ENCODE peak calls at places on chromosomes 12 and 14, in eight cellular contexts. N, U, F, A, C, Q, O and R are unnamed samples.

GRCh38 chr14:104705340-104706047 is 16.1 kb downstream of the INF2 start:
- DNase-seq in N (no peak), U (no peak), F (no peak), A (no peak), C (no peak), Q (no peak), O (no peak), R (no peak)

GRCh38 chr12:118359541-118359915 is 13.2 kb downstream of the TAOK3 start:
- DNase-seq in N (peak), U (no peak), F (no peak), A (no peak), C (no peak), Q (no peak), O (no peak), R (no peak)

GRCh38 chr12:97323154-97323553 is 139.4 kb upstream of the RMST start:
- DNase-seq in N (no peak), U (no peak), F (no peak), A (no peak), C (no peak), Q (no peak), O (no peak), R (no peak)

GRCh38 chr12:4380332-4380731 is 820 bp upstream of the FGF23 start:
- DNase-seq in N (no peak), U (no peak), F (no peak), A (no peak), C (no peak), Q (no peak), O (no peak), R (no peak)

GRCh38 chr12:79737875-79738718 is 47.3 kb upstream of the PAWR start:
- DNase-seq in N (peak), U (no peak), F (peak), A (no peak), C (no peak), Q (no peak), O (no peak), R (no peak)

GRCh38 chr14:59306775-59307174 is 118.3 kb downstream of the DAAM1 start:
- DNase-seq in N (no peak), U (no peak), F (no peak), A (no peak), C (no peak), Q (no peak), O (no peak), R (no peak)

GRCh38 chr14:99551034-99551922 is 52.7 kb downstream of the CCDC85C start:
- DNase-seq in N (no peak), U (no peak), F (no peak), A (no peak), C (no peak), Q (no peak), O (no peak), R (no peak)

GRCh38 chr14:103317976-103318580 is 16.0 kb upstream of the EIF5 start:
- DNase-seq in N (no peak), U (no peak), F (no peak), A (no peak), C (no peak), Q (no peak), O (no peak), R (no peak)

GRCh38 chr12:52145941-52146821 is 45.6 kb downstream of the KRT80 start:
- DNase-seq in N (no peak), U (no peak), F (no peak), A (no peak), C (no peak), Q (no peak), O (no peak), R (no peak)

GRCh38 chr14:52829527-52829926 is 38.1 kb upstream of the GNPNAT1 start:
- DNase-seq in N (no peak), U (no peak), F (no peak), A (no peak), C (no peak), Q (no peak), O (no peak), R (no peak)

GRCh38 chr14:81392976-81393643 is 7.0 kb downstream of the STON2 start:
- DNase-seq in N (no peak), U (no peak), F (no peak), A (no peak), C (no peak), Q (no peak), O (no peak), R (no peak)

GRCh38 chr14:69675246-69675583 is 63.8 kb downstream of the SUSD6 start:
- DNase-seq in N (no peak), U (no peak), F (no peak), A (no peak), C (no peak), Q (no peak), O (no peak), R (no peak)

GRCh38 chr12:125065021-125065752 is at the start of gene AACS:
- DNase-seq in N (peak), U (peak), F (peak), A (peak), C (peak), Q (peak), O (peak), R (peak)

GRCh38 chr14:100317897-100318808 is 5.0 kb upstream of the SLC25A47 start:
- DNase-seq in N (peak), U (peak), F (peak), A (peak), C (peak), Q (peak), O (no peak), R (peak)

GRCh38 chr14:23117371-23118020 is 1.6 kb downstream of the CEBPE start:
- DNase-seq in N (no peak), U (no peak), F (no peak), A (no peak), C (peak), Q (no peak), O (no peak), R (no peak)
- H3K4me3 ChIP-seq in N (no peak), U (no peak), F (no peak), A (no peak), C (no peak), Q (no peak), O (no peak), R (no peak)

GRCh38 chr14:67674139-67674479 is 323 bp downstream of the VTI1B start:
- DNase-seq in N (peak), U (peak), F (peak), A (no peak), C (peak), Q (peak), O (no peak), R (peak)
- TF ChIP-seq CTCF in N (no peak), U (peak), F (peak), A (no peak), C (peak), Q (no peak), O (peak), R (peak)

GRCh38 chr12:50066402-50066801 is 9.0 kb downstream of the ASIC1 start:
- DNase-seq in N (no peak), U (no peak), F (no peak), A (no peak), C (peak), Q (no peak), O (peak), R (no peak)
- H3K27ac ChIP-seq in N (no peak), U (no peak), F (no peak), A (no peak), C (no peak), Q (no peak), O (no peak), R (no peak)

GRCh38 chr12:15782667-15783066 is 6.5 kb downstream of the EPS8 start:
- DNase-seq in N (no peak), U (no peak), F (no peak), A (no peak), C (no peak), Q (no peak), O (no peak), R (no peak)
- H3K4me3 ChIP-seq in N (no peak), U (no peak), F (no peak), A (no peak), C (no peak), Q (peak), O (no peak), R (no peak)